ENCODE peak calls at places on chromosome 5, in five cellular contexts. C, J, N, Y and L are unnamed samples.

GRCh38 chr5:122311888-122312669 is at the start of gene SNCAIP:
- DNase-seq in J (no peak), C (no peak), Y (peak), N (no peak), L (peak)

GRCh38 chr5:135881244-135881643 is 14.4 kb downstream of the IL9 start:
- DNase-seq in C (no peak), N (no peak), Y (no peak), J (no peak), L (no peak)

GRCh38 chr5:72387985-72388384 is 67.8 kb downstream of the PTCD2 start:
- DNase-seq in C (no peak), Y (no peak), N (no peak), J (no peak), L (no peak)

GRCh38 chr5:62190173-62190572 is 115.8 kb upstream of the KIF2A start:
- DNase-seq in J (no peak), N (no peak), Y (no peak), C (no peak), L (no peak)

GRCh38 chr5:56169281-56169680 is 63.8 kb downstream of the ANKRD55 start:
- DNase-seq in C (no peak), Y (no peak), J (no peak), N (no peak), L (no peak)

GRCh38 chr5:126385509-126385908 is 37.7 kb upstream of the GRAMD2B start:
- DNase-seq in C (no peak), Y (no peak), J (no peak), N (no peak), L (no peak)

GRCh38 chr5:88515881-88516819 is 247.5 kb upstream of the TMEM161B start:
- DNase-seq in Y (no peak), N (no peak), J (no peak), C (no peak), L (no peak)

GRCh38 chr5:36422957-36423356 is 121.3 kb upstream of the RANBP3L start:
- DNase-seq in Y (no peak), C (no peak), J (no peak), N (no peak), L (no peak)

GRCh38 chr5:148972958-148973357 is 89.9 kb downstream of the SH3TC2 start:
- DNase-seq in N (peak), C (no peak), J (no peak), Y (no peak), L (no peak)

GRCh38 chr5:153775923-153776322 is 262.8 kb downstream of the FAM114A2 start:
- DNase-seq in C (no peak), N (no peak), J (no peak), Y (no peak), L (no peak)

DNA sequence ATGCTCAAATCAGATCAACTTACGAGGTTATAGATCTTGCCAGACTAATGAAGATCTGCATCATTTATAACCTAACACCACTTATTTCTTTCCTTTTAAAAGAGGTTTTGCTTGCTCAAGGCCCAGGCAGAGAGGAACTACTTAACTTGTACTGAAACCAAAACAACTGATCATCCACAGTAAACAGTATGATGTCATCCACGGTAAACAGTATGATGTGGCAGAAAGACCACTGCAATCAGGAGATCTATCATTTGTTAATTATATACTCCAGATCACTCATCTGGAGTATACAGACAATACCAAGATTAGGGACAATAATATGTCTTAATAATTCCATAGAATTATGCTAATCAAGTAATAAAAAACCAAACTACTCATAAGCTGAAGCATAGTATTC is 116.8 kb downstream of the ADAMTS6 start:
- DNase-seq in J (no peak), Y (no peak), N (peak), C (no peak), L (no peak)
- TF ChIP-seq CHD2 in J (no peak), Y (no peak), N (no peak), C (no peak), L (no peak)

GRCh38 chr5:427415-428087 is 15.4 kb upstream of the EXOC3 start:
- DNase-seq in C (no peak), N (no peak), Y (no peak), J (no peak), L (no peak)
- TF ChIP-seq GABPA in C (no peak), N (no peak), Y (no peak), J (no peak), L (no peak)

GRCh38 chr5:2883771-2884170 is 132.3 kb upstream of the IRX2 start:
- DNase-seq in C (no peak), N (no peak), Y (no peak), J (no peak), L (no peak)

GRCh38 chr5:2886531-2886930 is 135.1 kb upstream of the IRX2 start:
- DNase-seq in J (no peak), Y (no peak), N (no peak), C (no peak), L (no peak)

GRCh38 chr5:2889946-2890475 is 138.5 kb upstream of the IRX2 start:
- DNase-seq in C (no peak), Y (no peak), J (no peak), N (no peak), L (no peak)

GRCh38 chr5:2888520-2889060 is 137.1 kb upstream of the IRX2 start:
- DNase-seq in J (no peak), C (no peak), N (no peak), Y (no peak), L (no peak)

GRCh38 chr5:2887401-2888348 is 136.2 kb upstream of the IRX2 start:
- DNase-seq in Y (no peak), J (no peak), C (no peak), N (no peak), L (no peak)
- TF ChIP-seq CHD2 in Y (no peak), J (no peak), C (no peak), N (no peak), L (no peak)

GRCh38 chr5:141669519-141669918 is 12.5 kb downstream of the ARAP3 start:
- DNase-seq in J (no peak), N (no peak), Y (no peak), C (no peak), L (no peak)
- TF ChIP-seq GABPA in J (no peak), N (no peak), Y (no peak), C (no peak), L (no peak)

DNA sequence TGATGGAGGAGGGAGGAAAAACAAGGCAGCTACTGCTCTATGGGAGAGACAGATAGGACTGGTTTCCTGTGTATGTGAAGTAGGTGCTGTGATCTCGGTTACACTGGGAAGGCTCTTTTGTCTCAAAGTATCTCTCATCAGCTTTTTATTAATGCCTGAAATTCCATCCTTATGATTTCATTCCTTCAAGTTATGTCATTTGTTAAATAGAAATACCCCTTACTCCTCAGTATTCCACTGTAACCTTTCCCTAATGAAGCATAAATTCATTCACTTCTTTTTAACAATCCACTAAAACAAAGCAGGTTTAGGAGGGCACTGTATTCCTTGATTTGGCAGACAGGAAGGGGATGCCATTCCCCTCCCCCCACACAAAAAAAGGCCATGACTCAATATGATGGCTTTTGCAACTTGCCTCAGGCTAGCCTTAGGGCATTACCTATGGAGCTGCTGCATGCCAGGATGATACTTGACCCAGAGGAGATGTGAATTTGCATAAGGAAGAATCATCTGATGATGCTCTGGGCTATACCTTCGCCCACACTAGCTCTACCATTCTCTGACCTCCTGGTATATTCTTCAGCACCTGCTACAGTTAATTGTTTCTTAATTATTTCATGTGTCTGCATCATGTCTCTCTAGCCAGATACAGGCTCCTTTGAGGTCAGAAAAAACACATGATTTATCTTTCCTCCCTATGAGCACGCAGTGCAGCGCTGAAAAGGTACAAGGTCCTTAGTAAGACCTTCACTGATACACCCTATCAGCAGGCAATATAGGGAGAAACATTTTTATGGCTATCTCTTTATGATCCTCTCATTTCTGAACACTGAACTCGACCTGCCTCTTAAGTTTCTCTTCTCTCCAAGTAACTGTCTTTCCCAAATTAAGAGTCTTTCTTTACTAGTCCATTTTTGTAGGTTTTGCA is 26.3 kb downstream of the NR3C1 start:
- DNase-seq in Y (no peak), C (no peak), J (peak), N (no peak), L (no peak)
- TF ChIP-seq CHD2 in Y (no peak), C (no peak), J (no peak), N (no peak), L (no peak)